ENCODE peak calls at places on chromosomes 12 and 14, in nine cellular contexts. One of them, this sample, is unnamed.

GRCh38 chr12:57611116-57611809 is at the start of gene ARHGEF25:
- DNase-seq in transverse colon: peak
- DNase-seq in neural progenitor cell: peak
- DNase-seq in IMR-90: peak
- DNase-seq in cardiac muscle cell: peak
- DNase-seq in heart right ventricle: peak
- DNase-seq in tibial artery: peak
- DNase-seq in left ventricle myocardium inferior: peak
- DNase-seq in psoas muscle: peak
- DNase-seq in this sample: peak

GRCh38 chr12:65941388-65941787 is 117.1 kb downstream of the HMGA2 start:
- DNase-seq in neural progenitor cell: no peak
- DNase-seq in IMR-90: peak
- DNase-seq in heart right ventricle: no peak
- DNase-seq in left ventricle myocardium inferior: no peak
- DNase-seq in transverse colon: no peak
- DNase-seq in tibial artery: no peak
- DNase-seq in psoas muscle: no peak
- DNase-seq in cardiac muscle cell: no peak
- DNase-seq in this sample: no peak

GRCh38 chr12:93733358-93733757 is 56.2 kb downstream of the CRADD start:
- DNase-seq in transverse colon: no peak
- DNase-seq in tibial artery: no peak
- DNase-seq in psoas muscle: no peak
- DNase-seq in left ventricle myocardium inferior: peak
- DNase-seq in cardiac muscle cell: no peak
- DNase-seq in heart right ventricle: peak
- DNase-seq in neural progenitor cell: no peak
- DNase-seq in IMR-90: no peak
- DNase-seq in this sample: no peak

GRCh38 chr12:26938660-26939185 is 453 bp downstream of the FGFR1OP2 start:
- DNase-seq in cardiac muscle cell: no peak
- DNase-seq in heart right ventricle: no peak
- DNase-seq in IMR-90: no peak
- DNase-seq in psoas muscle: no peak
- DNase-seq in tibial artery: no peak
- DNase-seq in left ventricle myocardium inferior: no peak
- DNase-seq in transverse colon: no peak
- DNase-seq in neural progenitor cell: no peak
- DNase-seq in this sample: no peak

GRCh38 chr12:16588812-16589211 is 17.1 kb downstream of the LMO3 start:
- DNase-seq in left ventricle myocardium inferior: no peak
- DNase-seq in cardiac muscle cell: no peak
- DNase-seq in heart right ventricle: no peak
- DNase-seq in psoas muscle: no peak
- DNase-seq in IMR-90: peak
- DNase-seq in neural progenitor cell: no peak
- DNase-seq in tibial artery: no peak
- DNase-seq in transverse colon: no peak
- DNase-seq in this sample: no peak

GRCh38 chr12:57845478-57846284 is 848 bp downstream of the CTDSP2 start:
- DNase-seq in neural progenitor cell: peak
- DNase-seq in tibial artery: peak
- DNase-seq in left ventricle myocardium inferior: peak
- DNase-seq in cardiac muscle cell: peak
- DNase-seq in psoas muscle: peak
- DNase-seq in heart right ventricle: peak
- DNase-seq in IMR-90: no peak
- DNase-seq in transverse colon: peak
- DNase-seq in this sample: peak

GRCh38 chr12:29223431-29223830 is 74.4 kb downstream of the FAR2 start:
- DNase-seq in psoas muscle: no peak
- DNase-seq in neural progenitor cell: no peak
- DNase-seq in cardiac muscle cell: no peak
- DNase-seq in left ventricle myocardium inferior: no peak
- DNase-seq in transverse colon: no peak
- DNase-seq in IMR-90: no peak
- DNase-seq in heart right ventricle: no peak
- DNase-seq in tibial artery: no peak
- DNase-seq in this sample: no peak

GRCh38 chr14:59060841-59061240 is 127.6 kb upstream of the DAAM1 start:
- DNase-seq in heart right ventricle: no peak
- DNase-seq in psoas muscle: no peak
- DNase-seq in IMR-90: no peak
- DNase-seq in cardiac muscle cell: no peak
- DNase-seq in left ventricle myocardium inferior: no peak
- DNase-seq in transverse colon: no peak
- DNase-seq in tibial artery: no peak
- DNase-seq in neural progenitor cell: peak
- DNase-seq in this sample: no peak

GRCh38 chr14:101395779-101396178 is 165.5 kb upstream of the DIO3 start:
- DNase-seq in IMR-90: no peak
- DNase-seq in left ventricle myocardium inferior: no peak
- DNase-seq in neural progenitor cell: no peak
- DNase-seq in transverse colon: no peak
- DNase-seq in psoas muscle: no peak
- DNase-seq in tibial artery: no peak
- DNase-seq in heart right ventricle: no peak
- DNase-seq in cardiac muscle cell: no peak
- DNase-seq in this sample: no peak

GRCh38 chr12:122062832-122063690 is 15.5 kb upstream of the MLXIP start:
- DNase-seq in transverse colon: peak
- DNase-seq in cardiac muscle cell: no peak
- DNase-seq in neural progenitor cell: no peak
- DNase-seq in IMR-90: peak
- DNase-seq in left ventricle myocardium inferior: peak
- DNase-seq in heart right ventricle: peak
- DNase-seq in psoas muscle: no peak
- DNase-seq in tibial artery: peak
- DNase-seq in this sample: no peak

GRCh38 chr14:67440513-67440912 is 28.5 kb upstream of the PLEK2 start:
- DNase-seq in transverse colon: peak
- DNase-seq in IMR-90: no peak
- DNase-seq in left ventricle myocardium inferior: no peak
- DNase-seq in heart right ventricle: no peak
- DNase-seq in tibial artery: no peak
- DNase-seq in psoas muscle: no peak
- DNase-seq in neural progenitor cell: no peak
- DNase-seq in cardiac muscle cell: no peak
- DNase-seq in this sample: no peak

GRCh38 chr12:52296572-52297215 is 5.4 kb upstream of the KRT81 start:
- DNase-seq in heart right ventricle: no peak
- DNase-seq in IMR-90: no peak
- DNase-seq in neural progenitor cell: no peak
- DNase-seq in tibial artery: no peak
- DNase-seq in cardiac muscle cell: no peak
- DNase-seq in transverse colon: no peak
- DNase-seq in psoas muscle: no peak
- DNase-seq in left ventricle myocardium inferior: no peak
- DNase-seq in this sample: peak

GRCh38 chr14:91293281-91293680 is 48.8 kb upstream of the GPR68 start:
- DNase-seq in transverse colon: no peak
- DNase-seq in psoas muscle: no peak
- DNase-seq in cardiac muscle cell: no peak
- DNase-seq in IMR-90: no peak
- DNase-seq in heart right ventricle: no peak
- DNase-seq in neural progenitor cell: no peak
- DNase-seq in tibial artery: no peak
- DNase-seq in left ventricle myocardium inferior: no peak
- DNase-seq in this sample: no peak

GRCh38 chr12:132703611-132704010 is 7.0 kb upstream of the PGAM5 start:
- DNase-seq in left ventricle myocardium inferior: no peak
- DNase-seq in psoas muscle: no peak
- DNase-seq in neural progenitor cell: peak
- DNase-seq in heart right ventricle: no peak
- DNase-seq in IMR-90: no peak
- DNase-seq in transverse colon: no peak
- DNase-seq in tibial artery: no peak
- DNase-seq in cardiac muscle cell: no peak
- DNase-seq in this sample: no peak

GRCh38 chr14:102949801-102950451 is 27.5 kb downstream of the AMN start:
- DNase-seq in transverse colon: no peak
- DNase-seq in cardiac muscle cell: no peak
- DNase-seq in heart right ventricle: peak
- DNase-seq in psoas muscle: no peak
- DNase-seq in left ventricle myocardium inferior: peak
- DNase-seq in tibial artery: peak
- DNase-seq in neural progenitor cell: no peak
- DNase-seq in IMR-90: peak
- DNase-seq in this sample: no peak

GRCh38 chr14:50339178-50339804 is 27.2 kb downstream of the DMAC2L start:
- DNase-seq in cardiac muscle cell: no peak
- DNase-seq in IMR-90: no peak
- DNase-seq in tibial artery: no peak
- DNase-seq in left ventricle myocardium inferior: no peak
- DNase-seq in heart right ventricle: no peak
- DNase-seq in psoas muscle: no peak
- DNase-seq in neural progenitor cell: no peak
- DNase-seq in transverse colon: no peak
- DNase-seq in this sample: no peak

GRCh38 chr12:115451151-115451784 is 767.3 kb upstream of the TBX3 start:
- DNase-seq in tibial artery: no peak
- DNase-seq in left ventricle myocardium inferior: no peak
- DNase-seq in transverse colon: no peak
- DNase-seq in heart right ventricle: peak
- DNase-seq in neural progenitor cell: no peak
- DNase-seq in psoas muscle: no peak
- DNase-seq in cardiac muscle cell: no peak
- DNase-seq in IMR-90: no peak
- DNase-seq in this sample: no peak
- H3K4me3 ChIP-seq in tibial artery: peak
- H3K4me3 ChIP-seq in left ventricle myocardium inferior: peak
- H3K4me3 ChIP-seq in transverse colon: no peak
- H3K4me3 ChIP-seq in heart right ventricle: peak
- H3K4me3 ChIP-seq in neural progenitor cell: peak
- H3K4me3 ChIP-seq in psoas muscle: peak
- H3K4me3 ChIP-seq in cardiac muscle cell: peak
- H3K4me3 ChIP-seq in IMR-90: peak
- H3K4me3 ChIP-seq in this sample: peak

DNA sequence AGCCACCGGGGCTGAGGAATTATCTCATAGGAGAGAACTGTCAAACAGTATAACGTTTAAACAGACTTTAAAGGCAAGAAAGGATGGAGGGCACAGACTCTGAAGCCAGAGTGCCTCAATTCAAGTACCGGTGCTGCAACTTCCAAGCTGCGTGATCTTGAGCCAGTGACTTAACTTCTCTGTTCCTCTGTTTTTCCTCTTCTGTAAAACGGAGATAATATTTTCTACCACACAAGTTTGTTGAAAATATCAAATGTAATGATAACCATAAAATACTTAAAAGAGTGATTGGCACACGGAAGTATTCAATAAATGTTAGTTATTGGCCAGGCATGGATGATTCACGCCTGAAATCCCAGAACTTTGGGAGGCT is 18.2 kb downstream of the BATF start:
- DNase-seq in psoas muscle: no peak
- DNase-seq in tibial artery: no peak
- DNase-seq in heart right ventricle: no peak
- DNase-seq in left ventricle myocardium inferior: no peak
- DNase-seq in cardiac muscle cell: no peak
- DNase-seq in transverse colon: no peak
- DNase-seq in neural progenitor cell: no peak
- DNase-seq in IMR-90: no peak
- DNase-seq in this sample: no peak
- H3K27ac ChIP-seq in psoas muscle: no peak
- H3K27ac ChIP-seq in tibial artery: no peak
- H3K27ac ChIP-seq in heart right ventricle: no peak
- H3K27ac ChIP-seq in left ventricle myocardium inferior: no peak
- H3K27ac ChIP-seq in cardiac muscle cell: no peak
- H3K27ac ChIP-seq in transverse colon: no peak
- H3K27ac ChIP-seq in neural progenitor cell: no peak
- H3K27ac ChIP-seq in IMR-90: no peak
- H3K27ac ChIP-seq in this sample: no peak

GRCh38 chr14:52873096-52873495 is 77.8 kb downstream of the FERMT2 start:
- DNase-seq in cardiac muscle cell: no peak
- DNase-seq in IMR-90: no peak
- DNase-seq in tibial artery: no peak
- DNase-seq in neural progenitor cell: no peak
- DNase-seq in heart right ventricle: no peak
- DNase-seq in transverse colon: no peak
- DNase-seq in left ventricle myocardium inferior: no peak
- DNase-seq in psoas muscle: no peak
- DNase-seq in this sample: no peak

GRCh38 chr14:52871606-52872005 is 79.2 kb downstream of the FERMT2 start:
- DNase-seq in heart right ventricle: no peak
- DNase-seq in cardiac muscle cell: no peak
- DNase-seq in left ventricle myocardium inferior: no peak
- DNase-seq in psoas muscle: no peak
- DNase-seq in IMR-90: no peak
- DNase-seq in tibial artery: no peak
- DNase-seq in neural progenitor cell: no peak
- DNase-seq in transverse colon: no peak
- DNase-seq in this sample: no peak

GRCh38 chr14:52874389-52874788 is 76.5 kb downstream of the FERMT2 start:
- DNase-seq in transverse colon: no peak
- DNase-seq in left ventricle myocardium inferior: no peak
- DNase-seq in tibial artery: no peak
- DNase-seq in psoas muscle: no peak
- DNase-seq in cardiac muscle cell: no peak
- DNase-seq in heart right ventricle: no peak
- DNase-seq in neural progenitor cell: no peak
- DNase-seq in IMR-90: no peak
- DNase-seq in this sample: no peak

GRCh38 chr14:52875707-52876106 is 75.1 kb downstream of the FERMT2 start:
- DNase-seq in left ventricle myocardium inferior: no peak
- DNase-seq in heart right ventricle: no peak
- DNase-seq in psoas muscle: no peak
- DNase-seq in IMR-90: no peak
- DNase-seq in transverse colon: no peak
- DNase-seq in neural progenitor cell: no peak
- DNase-seq in tibial artery: no peak
- DNase-seq in cardiac muscle cell: no peak
- DNase-seq in this sample: no peak

GRCh38 chr14:52873694-52874093 is 77.2 kb downstream of the FERMT2 start:
- DNase-seq in neural progenitor cell: no peak
- DNase-seq in IMR-90: peak
- DNase-seq in psoas muscle: peak
- DNase-seq in cardiac muscle cell: no peak
- DNase-seq in transverse colon: no peak
- DNase-seq in heart right ventricle: no peak
- DNase-seq in tibial artery: no peak
- DNase-seq in left ventricle myocardium inferior: no peak
- DNase-seq in this sample: no peak
- TF ChIP-seq CTCF in neural progenitor cell: no peak
- TF ChIP-seq CTCF in IMR-90: no peak
- TF ChIP-seq CTCF in psoas muscle: no peak
- TF ChIP-seq CTCF in cardiac muscle cell: no peak
- TF ChIP-seq CTCF in transverse colon: no peak
- TF ChIP-seq CTCF in heart right ventricle: no peak
- TF ChIP-seq CTCF in tibial artery: no peak
- TF ChIP-seq CTCF in left ventricle myocardium inferior: no peak
- TF ChIP-seq CTCF in this sample: no peak

DNA sequence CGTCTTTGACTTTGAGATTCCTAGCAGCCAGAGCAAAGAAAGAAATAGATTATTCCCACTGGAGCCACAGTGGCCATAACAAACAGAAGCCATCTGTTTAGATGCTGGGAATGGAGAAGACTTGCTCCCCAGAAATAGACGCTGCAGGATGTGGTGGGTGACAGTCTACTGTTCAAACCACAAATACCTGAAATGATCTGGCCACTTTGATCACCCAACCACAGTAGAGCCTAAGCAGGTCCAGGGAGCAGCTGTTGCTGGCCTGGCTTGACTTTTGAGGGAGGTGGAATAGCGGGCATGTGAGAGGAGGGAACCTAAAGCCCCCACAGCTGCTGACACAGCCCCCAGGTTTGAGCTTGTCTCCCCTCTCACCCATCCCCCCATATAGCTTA is 38.6 kb downstream of the SH2B3 start:
- DNase-seq in transverse colon: peak
- DNase-seq in cardiac muscle cell: no peak
- DNase-seq in IMR-90: no peak
- DNase-seq in left ventricle myocardium inferior: no peak
- DNase-seq in neural progenitor cell: no peak
- DNase-seq in psoas muscle: no peak
- DNase-seq in tibial artery: no peak
- DNase-seq in heart right ventricle: no peak
- DNase-seq in this sample: no peak
- H3K4me3 ChIP-seq in transverse colon: no peak
- H3K4me3 ChIP-seq in cardiac muscle cell: no peak
- H3K4me3 ChIP-seq in IMR-90: no peak
- H3K4me3 ChIP-seq in left ventricle myocardium inferior: no peak
- H3K4me3 ChIP-seq in neural progenitor cell: no peak
- H3K4me3 ChIP-seq in psoas muscle: no peak
- H3K4me3 ChIP-seq in tibial artery: no peak
- H3K4me3 ChIP-seq in heart right ventricle: no peak
- H3K4me3 ChIP-seq in this sample: no peak